ENCODE peak calls at places on chromosome 6, in four cellular contexts. One of them, this sample, is unnamed.

GRCh38 chr6:149210376-149210775 is 107.1 kb upstream of the TAB2 start:
- DNase-seq in brain microvascular endothelial cell: peak
- DNase-seq in tibial artery: no peak
- DNase-seq in astrocyte: peak
- DNase-seq in this sample: no peak

GRCh38 chr6:12472601-12473038 is 182.5 kb downstream of the EDN1 start:
- DNase-seq in tibial artery: peak
- DNase-seq in brain microvascular endothelial cell: peak
- DNase-seq in astrocyte: peak
- DNase-seq in this sample: no peak

GRCh38 chr6:3410385-3411360 is 46.2 kb downstream of the SLC22A23 start:
- DNase-seq in tibial artery: peak
- DNase-seq in brain microvascular endothelial cell: peak
- DNase-seq in astrocyte: peak
- DNase-seq in this sample: peak

GRCh38 chr6:38443341-38443740 is 196.4 kb downstream of the BTBD9 start:
- DNase-seq in astrocyte: no peak
- DNase-seq in tibial artery: no peak
- DNase-seq in brain microvascular endothelial cell: no peak
- DNase-seq in this sample: no peak

GRCh38 chr6:68760941-68761676 is 126.0 kb downstream of the ADGRB3 start:
- DNase-seq in tibial artery: no peak
- DNase-seq in astrocyte: no peak
- DNase-seq in brain microvascular endothelial cell: no peak
- DNase-seq in this sample: no peak

GRCh38 chr6:85436408-85436807 is 13.5 kb upstream of the NT5E start:
- DNase-seq in brain microvascular endothelial cell: no peak
- DNase-seq in astrocyte: peak
- DNase-seq in tibial artery: no peak
- DNase-seq in this sample: no peak

GRCh38 chr6:112332274-112332673 is 14.9 kb upstream of the RFPL4B start:
- DNase-seq in tibial artery: no peak
- DNase-seq in brain microvascular endothelial cell: no peak
- DNase-seq in astrocyte: peak
- DNase-seq in this sample: no peak

GRCh38 chr6:85795966-85796365 is 153.3 kb upstream of the SYNCRIP start:
- DNase-seq in tibial artery: no peak
- DNase-seq in astrocyte: no peak
- DNase-seq in brain microvascular endothelial cell: no peak
- DNase-seq in this sample: no peak

GRCh38 chr6:71531841-71532240 is 243.2 kb downstream of the OGFRL1 start:
- DNase-seq in astrocyte: no peak
- DNase-seq in brain microvascular endothelial cell: no peak
- DNase-seq in tibial artery: no peak
- DNase-seq in this sample: no peak

GRCh38 chr6:125931733-125932450 is 24.7 kb upstream of the HINT3 start:
- DNase-seq in brain microvascular endothelial cell: peak
- DNase-seq in tibial artery: no peak
- DNase-seq in astrocyte: peak
- DNase-seq in this sample: no peak

DNA sequence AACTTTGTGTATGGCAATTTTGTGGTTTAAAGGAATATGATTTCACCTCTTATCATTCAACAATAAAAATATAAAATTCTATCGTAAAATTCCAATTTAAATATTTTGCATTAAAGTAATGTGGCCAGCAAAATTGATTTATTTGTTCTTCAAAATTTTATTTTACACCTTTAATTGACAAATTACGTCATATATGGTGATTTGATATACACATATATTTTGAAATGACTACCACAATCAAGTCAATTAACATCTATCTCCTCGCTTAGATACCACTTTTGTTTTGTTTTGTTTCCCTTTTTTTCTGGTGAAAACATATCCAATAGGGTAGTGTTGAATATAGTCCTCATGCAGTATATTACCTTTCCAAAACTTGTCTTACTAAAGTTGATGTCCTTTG is 467.6 kb upstream of the HS3ST5 start:
- DNase-seq in tibial artery: no peak
- DNase-seq in brain microvascular endothelial cell: no peak
- DNase-seq in astrocyte: no peak
- DNase-seq in this sample: no peak
- TF ChIP-seq CTCF in tibial artery: no peak
- TF ChIP-seq CTCF in brain microvascular endothelial cell: no peak
- TF ChIP-seq CTCF in astrocyte: no peak
- TF ChIP-seq CTCF in this sample: no peak

GRCh38 chr6:28769626-28770402 is 154.0 kb downstream of the TRIM27 start:
- DNase-seq in astrocyte: peak
- DNase-seq in tibial artery: no peak
- DNase-seq in brain microvascular endothelial cell: peak
- DNase-seq in this sample: no peak

GRCh38 chr6:28774292-28775051 is 149.3 kb downstream of the TRIM27 start:
- DNase-seq in brain microvascular endothelial cell: no peak
- DNase-seq in astrocyte: no peak
- DNase-seq in tibial artery: no peak
- DNase-seq in this sample: no peak

GRCh38 chr6:28772480-28773381 is 151.1 kb downstream of the TRIM27 start:
- DNase-seq in astrocyte: no peak
- DNase-seq in tibial artery: no peak
- DNase-seq in brain microvascular endothelial cell: no peak
- DNase-seq in this sample: no peak

GRCh38 chr6:28770732-28771131 is 153.1 kb downstream of the TRIM27 start:
- DNase-seq in astrocyte: no peak
- DNase-seq in brain microvascular endothelial cell: no peak
- DNase-seq in tibial artery: no peak
- DNase-seq in this sample: no peak

DNA sequence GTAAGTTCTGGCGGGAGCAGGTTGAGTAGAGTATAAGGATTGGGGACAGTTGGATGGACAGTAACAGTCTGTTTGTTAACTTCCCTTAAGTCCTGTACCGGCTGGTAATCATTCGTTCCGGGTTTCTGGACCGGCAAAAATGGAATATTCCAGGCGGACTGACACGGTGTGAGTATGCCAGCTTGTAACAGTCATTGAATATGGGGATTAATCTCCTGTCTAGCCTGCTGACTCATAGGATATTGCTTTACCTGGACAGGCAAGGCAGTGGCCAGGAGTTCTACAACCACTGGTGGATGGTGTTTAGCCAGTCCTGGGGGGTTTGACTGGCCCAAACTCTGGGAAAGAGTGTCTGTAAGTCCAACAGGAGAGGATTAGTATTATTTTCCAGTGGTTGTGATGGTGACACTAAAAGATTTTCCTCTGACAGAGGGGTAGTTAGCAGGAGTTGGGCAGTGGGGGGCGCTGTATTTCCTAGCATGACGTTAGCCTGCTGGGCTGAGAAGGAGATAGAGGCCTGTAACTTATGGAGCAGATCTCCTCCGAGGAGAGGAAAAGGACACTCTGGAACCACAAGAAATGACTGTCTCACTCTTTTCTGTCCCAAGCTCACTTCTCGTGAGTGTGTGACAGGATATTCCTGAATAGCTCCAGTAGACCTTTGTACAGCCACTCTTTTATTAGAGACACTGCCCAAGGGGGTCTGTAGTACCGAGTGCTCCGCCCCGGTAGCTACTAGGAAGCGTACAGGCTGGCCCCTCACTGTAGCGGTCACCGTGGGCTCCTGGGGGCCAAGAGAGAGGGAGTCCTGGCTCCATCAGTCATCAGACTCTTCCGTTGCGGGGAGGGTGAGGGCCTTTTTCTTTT is 152.2 kb downstream of the TRIM27 start:
- DNase-seq in tibial artery: no peak
- DNase-seq in astrocyte: no peak
- DNase-seq in brain microvascular endothelial cell: no peak
- DNase-seq in this sample: peak
- TF ChIP-seq CTCF in tibial artery: no peak
- TF ChIP-seq CTCF in astrocyte: no peak
- TF ChIP-seq CTCF in brain microvascular endothelial cell: no peak
- TF ChIP-seq CTCF in this sample: peak

DNA sequence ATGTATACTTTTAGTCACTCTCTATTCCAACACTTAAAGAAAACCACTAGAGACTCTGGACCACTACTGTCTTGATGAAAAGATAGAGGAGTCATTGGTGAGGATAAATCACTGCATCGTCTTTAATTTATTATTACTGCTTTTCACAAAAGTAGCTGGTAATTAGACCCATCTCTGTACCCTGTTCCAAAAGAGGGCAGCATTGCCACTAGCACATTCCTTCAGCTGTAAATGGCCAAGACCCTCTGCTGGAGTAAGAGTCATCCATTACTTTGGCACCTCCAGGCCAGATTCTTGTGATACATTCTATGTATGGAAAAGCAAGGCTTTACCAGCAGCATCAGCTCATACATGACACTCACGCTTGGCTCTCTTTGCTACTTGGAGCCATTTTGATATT is 49.5 kb upstream of the PREP start:
- DNase-seq in tibial artery: no peak
- DNase-seq in astrocyte: no peak
- DNase-seq in brain microvascular endothelial cell: no peak
- DNase-seq in this sample: no peak
- TF ChIP-seq CTCF in tibial artery: no peak
- TF ChIP-seq CTCF in astrocyte: no peak
- TF ChIP-seq CTCF in brain microvascular endothelial cell: no peak
- TF ChIP-seq CTCF in this sample: no peak

GRCh38 chr6:134204031-134204430 is 113.9 kb downstream of the SGK1 start:
- DNase-seq in astrocyte: no peak
- DNase-seq in brain microvascular endothelial cell: no peak
- DNase-seq in tibial artery: no peak
- DNase-seq in this sample: no peak

GRCh38 chr6:134211297-134211696 is 106.6 kb downstream of the SGK1 start:
- DNase-seq in brain microvascular endothelial cell: no peak
- DNase-seq in tibial artery: no peak
- DNase-seq in astrocyte: no peak
- DNase-seq in this sample: no peak

GRCh38 chr6:134201716-134202115 is 116.2 kb downstream of the SGK1 start:
- DNase-seq in astrocyte: no peak
- DNase-seq in brain microvascular endothelial cell: no peak
- DNase-seq in tibial artery: no peak
- DNase-seq in this sample: no peak

DNA sequence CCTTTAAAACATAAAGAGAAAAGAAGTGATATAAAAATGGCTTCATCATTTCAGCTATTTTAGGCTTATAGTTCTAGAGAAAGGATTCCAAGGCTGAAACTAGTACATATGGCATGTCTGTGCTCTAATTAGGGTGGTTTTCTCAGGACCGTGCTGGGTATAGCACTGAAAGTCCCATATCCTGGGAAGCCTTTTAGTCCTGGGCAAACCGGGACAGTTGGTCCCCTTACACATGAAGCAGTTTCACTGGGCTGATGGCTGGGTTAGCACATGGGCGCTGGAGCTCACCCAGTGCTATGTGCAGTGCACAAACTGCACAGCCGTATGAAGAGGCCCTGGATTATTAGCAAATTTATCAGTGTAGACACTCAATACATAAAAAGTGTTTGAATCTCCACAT is 110.5 kb downstream of the SGK1 start:
- DNase-seq in brain microvascular endothelial cell: no peak
- DNase-seq in astrocyte: no peak
- DNase-seq in tibial artery: no peak
- DNase-seq in this sample: no peak
- TF ChIP-seq CTCF in brain microvascular endothelial cell: no peak
- TF ChIP-seq CTCF in astrocyte: no peak
- TF ChIP-seq CTCF in tibial artery: no peak
- TF ChIP-seq CTCF in this sample: no peak

This sample was measured in glutamatergic neuron.